ENCODE peak calls at places on chromosomes 16 and 17, in seven cellular contexts. D is uterus; V is heart left ventricle; F is CD8-positive, alpha-beta T cell; B is thoracic aorta; A is testis; M is astrocyte. R is an unnamed sample. For H3K4me1, the result is how much of the 10 kb centered on the place peaks cover.

GRCh38 chr16:85979605-85980004 is 80.6 kb downstream of the IRF8 start:
- DNase-seq in D (no peak), V (no peak), F (no peak), B (no peak), A (no peak), M (no peak), R (no peak)

GRCh38 chr17:60321336-60322055 is 70.4 kb downstream of the USP32 start:
- DNase-seq in D (no peak), V (no peak), F (no peak), B (no peak), A (no peak), M (no peak), R (no peak)

GRCh38 chr16:11784048-11784780 is 12.8 kb downstream of the ZC3H7A start:
- DNase-seq in D (no peak), V (no peak), F (no peak), B (no peak), A (no peak), M (no peak), R (no peak)

GRCh38 chr17:64773836-64774761 is 112.0 kb upstream of the SMURF2 start:
- DNase-seq in D (no peak), V (peak), F (no peak), B (no peak), A (no peak), M (peak), R (no peak)

GRCh38 chr16:63943568-63943967 is 1178.3 kb downstream of the CDH11 start:
- DNase-seq in D (no peak), V (no peak), F (no peak), B (no peak), A (no peak), M (no peak), R (no peak)

GRCh38 chr16:22328081-22328725 is 31.0 kb downstream of the POLR3E start:
- DNase-seq in D (no peak), V (no peak), F (no peak), B (no peak), A (no peak), M (no peak), R (no peak)

GRCh38 chr17:42706732-42707131 is 24.4 kb downstream of the CNTNAP1 start:
- DNase-seq in D (no peak), V (no peak), F (no peak), B (no peak), A (no peak), M (no peak), R (no peak)

GRCh38 chr17:50864747-50865059 is 1.5 kb downstream of the TOB1 start:
- DNase-seq in D (no peak), V (no peak), F (no peak), B (no peak), A (no peak), M (no peak), R (no peak)

GRCh38 chr16:85151603-85152413 is 39.5 kb upstream of the CIBAR2 start:
- DNase-seq in D (peak), V (peak), F (no peak), B (peak), A (peak), M (peak), R (peak)

GRCh38 chr16:53090591-53091507 is 36.1 kb downstream of the CHD9 start:
- DNase-seq in D (peak), V (peak), F (no peak), B (peak), A (peak), M (peak), R (peak)

GRCh38 chr16:87855852-87856715 is 13.2 kb downstream of the SLC7A5 start:
- DNase-seq in D (no peak), V (peak), F (no peak), B (no peak), A (no peak), M (no peak), R (no peak)

GRCh38 chr17:37672545-37673078 is 29.4 kb upstream of the DDX52 start:
- DNase-seq in D (no peak), V (no peak), F (no peak), B (no peak), A (no peak), M (peak), R (no peak)

GRCh38 chr17:259341-259976 is 78.0 kb upstream of the DOC2B start:
- DNase-seq in D (peak), V (peak), F (no peak), B (no peak), A (no peak), M (no peak), R (peak)

GRCh38 chr17:62790554-62790953 is 17.6 kb downstream of the MARCHF10 start:
- DNase-seq in D (no peak), V (no peak), F (no peak), B (no peak), A (no peak), M (peak), R (no peak)

GRCh38 chr17:67156269-67157199 is 88.5 kb downstream of the HELZ start:
- DNase-seq in D (no peak), V (no peak), F (no peak), B (no peak), A (no peak), M (peak), R (no peak)

GRCh38 chr17:62950067-62950466 is 16.0 kb upstream of the TANC2 start:
- DNase-seq in D (peak), V (peak), F (no peak), B (peak), A (peak), M (peak), R (peak)

GRCh38 chr16:84511821-84512220 is 7.4 kb upstream of the MEAK7 start:
- DNase-seq in D (no peak), V (no peak), F (no peak), B (no peak), A (no peak), M (no peak), R (no peak)

GRCh38 chr17:8133941-8134340 is 10.0 kb upstream of the HES7 start:
- DNase-seq in D (no peak), V (no peak), F (no peak), B (no peak), A (no peak), M (no peak), R (no peak)

GRCh38 chr16:65975049-65975708 is 391.3 kb upstream of the CDH5 start:
- DNase-seq in D (no peak), V (no peak), F (no peak), B (no peak), A (no peak), M (peak), R (no peak)

GRCh38 chr17:64706224-64707076 is 44.3 kb upstream of the SMURF2 start:
- DNase-seq in D (no peak), V (no peak), F (no peak), B (no peak), A (no peak), M (peak), R (no peak)

GRCh38 chr16:81873843-81874752 is 95.0 kb downstream of the PLCG2 start:
- DNase-seq in D (peak), V (peak), F (peak), B (no peak), A (peak), M (peak), R (peak)

GRCh38 chr17:48051706-48052486 is 3.7 kb downstream of the NFE2L1 start:
- DNase-seq in D (peak), V (peak), F (no peak), B (peak), A (peak), M (peak), R (peak)
- H3K4me1 ChIP-seq in D (under half), V (half or more), F (under half), B (half or more), A (half or more), M (half or more), R (half or more)

DNA sequence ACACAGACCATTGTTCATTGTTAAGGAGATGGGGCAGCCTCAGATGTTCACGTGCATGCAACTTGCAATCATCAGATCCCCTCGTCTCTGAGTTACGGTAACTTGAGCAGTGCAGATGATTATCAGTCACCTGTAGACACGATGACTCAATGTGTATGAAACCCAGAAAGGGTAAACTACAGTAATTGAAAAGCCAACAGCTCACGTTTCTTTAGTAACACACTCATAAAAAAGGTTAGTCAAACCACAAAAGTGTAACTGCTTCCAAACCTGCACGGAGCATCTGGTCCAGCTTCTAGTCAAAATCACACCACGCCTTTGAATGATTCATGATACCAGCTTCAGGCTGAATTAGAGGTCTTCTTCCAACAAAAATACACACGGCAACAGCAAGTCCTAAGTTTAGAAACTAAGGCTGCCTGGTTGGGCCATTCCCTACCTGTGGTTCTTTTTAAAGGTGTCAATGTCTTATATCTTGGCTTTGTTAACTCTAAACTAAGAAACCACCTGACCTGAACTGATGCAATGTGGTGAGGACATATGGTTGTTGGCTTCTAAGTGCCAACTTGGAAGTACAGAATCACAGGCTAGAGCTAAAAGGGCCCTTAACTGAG is 32.3 kb downstream of the GRB7 start:
- DNase-seq in D (no peak), V (no peak), F (peak), B (no peak), A (no peak), M (peak), R (no peak)
- H3K4me1 ChIP-seq in D (under half), V (under half), F (half or more), B (under half), A (under half), M (under half), R (under half)

GRCh38 chr16:14499110-14499509 is 130.9 kb downstream of the PARN start:
- DNase-seq in D (no peak), V (no peak), F (no peak), B (no peak), A (no peak), M (no peak), R (no peak)

GRCh38 chr16:14496047-14496770 is 133.9 kb downstream of the PARN start:
- DNase-seq in D (no peak), V (no peak), F (no peak), B (no peak), A (no peak), M (no peak), R (no peak)

GRCh38 chr16:14496786-14497185 is 133.3 kb downstream of the PARN start:
- DNase-seq in D (no peak), V (no peak), F (no peak), B (no peak), A (no peak), M (no peak), R (no peak)

GRCh38 chr16:14495213-14496046 is 134.6 kb downstream of the PARN start:
- DNase-seq in D (no peak), V (no peak), F (no peak), B (no peak), A (no peak), M (no peak), R (no peak)

DNA sequence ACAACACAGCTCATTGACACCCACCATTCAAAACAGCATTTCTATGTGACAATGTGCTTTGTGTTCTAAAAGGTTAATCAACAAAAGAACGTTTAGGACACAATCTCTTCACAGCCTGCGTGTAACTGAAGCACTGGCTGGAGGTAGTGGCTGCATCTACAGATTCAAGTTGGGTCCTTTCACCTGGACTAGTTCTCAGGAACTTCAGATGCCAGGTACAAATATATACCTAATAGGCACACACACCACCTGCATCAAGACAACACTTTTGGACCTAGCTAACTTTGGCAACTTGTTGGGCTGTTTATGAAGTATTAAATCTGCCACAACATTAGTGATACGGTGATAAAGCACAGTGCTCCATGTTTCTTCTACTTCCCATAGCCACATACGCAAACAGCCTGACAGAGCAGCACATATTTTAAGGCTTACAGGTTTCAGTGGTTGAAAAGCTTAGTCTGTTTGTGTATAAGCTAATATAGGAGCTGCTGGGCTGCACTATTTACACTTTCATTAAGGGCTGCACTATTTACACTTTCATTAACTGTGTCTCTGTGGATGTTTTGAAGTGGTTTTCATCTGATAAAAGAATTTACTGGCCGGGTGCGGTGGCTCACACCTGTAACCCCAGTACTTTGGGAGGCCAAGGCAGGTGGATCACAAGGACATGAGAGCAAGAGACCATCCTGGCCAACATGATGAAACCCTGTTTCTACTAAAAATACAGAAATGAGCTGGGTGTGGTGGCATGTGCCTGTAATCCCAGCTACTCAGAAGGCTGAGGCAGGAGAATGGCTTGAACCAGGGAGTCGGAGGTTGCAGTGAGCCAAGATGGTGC is 132.6 kb downstream of the PARN start:
- DNase-seq in D (no peak), V (no peak), F (no peak), B (no peak), A (no peak), M (no peak), R (peak)
- H3K4me1 ChIP-seq in D (under half), V (half or more), F (under half), B (under half), A (under half), M (under half), R (under half)

GRCh38 chr17:21214777-21215541 is 998 bp upstream of the TMEM11 start:
- DNase-seq in D (no peak), V (no peak), F (no peak), B (no peak), A (no peak), M (peak), R (no peak)
- H3K4me1 ChIP-seq in D (under half), V (under half), F (under half), B (under half), A (under half), M (under half), R (half or more)

GRCh38 chr17:80989586-80989913 is 2.1 kb upstream of the CHMP6 start:
- DNase-seq in D (no peak), V (no peak), F (no peak), B (no peak), A (no peak), M (no peak), R (peak)
- H3K4me1 ChIP-seq in D (under half), V (under half), F (under half), B (under half), A (under half), M (under half), R (under half)

DNA sequence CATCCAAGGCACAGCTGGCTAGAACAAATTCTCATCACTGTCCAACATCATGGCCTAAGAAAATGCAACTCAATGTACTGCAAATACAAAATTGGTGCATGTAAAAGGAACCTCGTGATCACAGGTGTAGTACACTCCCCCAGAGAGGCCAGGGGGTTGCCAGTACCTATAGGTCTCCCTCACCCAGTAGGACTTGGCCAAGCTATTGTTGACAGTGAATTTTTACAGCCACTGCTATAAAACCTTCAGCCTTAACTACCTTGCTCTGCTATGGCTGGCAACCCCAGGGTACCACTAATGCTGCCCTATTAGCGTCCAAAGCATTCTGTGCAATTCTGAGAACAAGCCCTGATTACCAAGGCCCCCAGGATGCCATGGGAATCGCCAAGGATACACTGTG is 67.7 kb downstream of the SDK2 start:
- DNase-seq in D (no peak), V (no peak), F (no peak), B (no peak), A (no peak), M (no peak), R (no peak)
- H3K4me1 ChIP-seq in D (under half), V (under half), F (under half), B (under half), A (under half), M (under half), R (under half)

GRCh38 chr16:89119661-89120141 is 26.0 kb downstream of the ACSF3 start:
- DNase-seq in D (no peak), V (no peak), F (no peak), B (no peak), A (no peak), M (no peak), R (no peak)
- H3K4me1 ChIP-seq in D (under half), V (under half), F (under half), B (under half), A (under half), M (under half), R (under half)